ENCODE peak calls at places on chromosomes 13 and 19, in six cellular contexts. S, M, Y, V, J and C are unnamed samples.
A peak's percentile ranks its signal among the peaks of the same experiment; 100 is the strongest.

GRCh38 chr19:53196777-53197396 is 3.7 kb upstream of the ZNF665 start:
- DNase-seq in S (peak; percentile 99), M (peak; percentile 99), Y (peak; percentile 98), V (peak; percentile 98), J (peak; percentile 84), C (no peak)

GRCh38 chr13:99605417-99606321 is 104.4 kb downstream of the TM9SF2 start:
- DNase-seq in S (peak; percentile 82), M (no peak), Y (peak; percentile 74), V (peak; percentile 70), J (no peak), C (peak; percentile 58)

GRCh38 chr13:62611343-62611742 is 1195.7 kb upstream of the PCDH20 start:
- DNase-seq in S (no peak), M (no peak), Y (no peak), V (no peak), J (no peak), C (no peak)

GRCh38 chr13:21322988-21323387 is 136.1 kb downstream of the ZDHHC20 start:
- DNase-seq in S (no peak), M (no peak), Y (no peak), V (no peak), J (no peak), C (no peak)

GRCh38 chr19:4910594-4911273 is 1.4 kb downstream of the UHRF1 start:
- DNase-seq in S (no peak), M (no peak), Y (no peak), V (peak; percentile 27), J (peak; percentile 57), C (peak; percentile 66)

GRCh38 chr19:33736158-33736557 is 60.5 kb upstream of the KCTD15 start:
- DNase-seq in S (no peak), M (no peak), Y (no peak), V (no peak), J (no peak), C (no peak)

GRCh38 chr19:45908956-45909355 is 5.6 kb downstream of the NANOS2 start:
- DNase-seq in S (no peak), M (no peak), Y (no peak), V (no peak), J (no peak), C (no peak)

GRCh38 chr13:107721436-107721835 is 493.9 kb downstream of the LIG4 start:
- DNase-seq in S (no peak), M (no peak), Y (no peak), V (no peak), J (no peak), C (no peak)

GRCh38 chr19:3162418-3163229 is 15.9 kb upstream of the S1PR4 start:
- DNase-seq in S (no peak), M (no peak), Y (no peak), V (no peak), J (no peak), C (peak; percentile 44)

GRCh38 chr13:100443998-100444328 is 144.6 kb downstream of the GGACT start:
- DNase-seq in S (no peak), M (no peak), Y (no peak), V (no peak), J (no peak), C (peak; percentile 11)

GRCh38 chr13:35894636-35895035 is 236.5 kb downstream of the DCLK1 start:
- DNase-seq in S (no peak), M (no peak), Y (no peak), V (no peak), J (peak; percentile 22), C (no peak)

GRCh38 chr19:54364775-54365257 is at the start of gene LAIR1:
- DNase-seq in S (no peak), M (no peak), Y (peak; percentile 61), V (peak; percentile 49), J (no peak), C (peak; percentile 33)

GRCh38 chr19:524062-524674 is 7.4 kb upstream of the CDC34 start:
- DNase-seq in S (no peak), M (no peak), Y (peak; percentile 63), V (no peak), J (no peak), C (no peak)

GRCh38 chr13:47233734-47234133 is 336.9 kb upstream of the HTR2A start:
- DNase-seq in S (no peak), M (no peak), Y (no peak), V (no peak), J (peak; percentile 38), C (no peak)

GRCh38 chr19:52635786-52636570 is 2.2 kb downstream of the ZNF83 start:
- DNase-seq in S (no peak), M (no peak), Y (no peak), V (no peak), J (no peak), C (no peak)

GRCh38 chr19:1161716-1162115 is 12.4 kb downstream of the SBNO2 start:
- DNase-seq in S (no peak), M (no peak), Y (peak; percentile 91), V (peak; percentile 60), J (peak; percentile 26), C (peak; percentile 95)

GRCh38 chr13:33642374-33643065 is 175.4 kb upstream of the RFC3 start:
- DNase-seq in S (peak; percentile 42), M (no peak), Y (peak; percentile 75), V (no peak), J (peak; percentile 89), C (peak; percentile 85)

GRCh38 chr19:55146078-55146647 is 2.8 kb downstream of the TNNT1 start:
- DNase-seq in S (no peak), M (no peak), Y (no peak), V (peak; percentile 67), J (no peak), C (peak; percentile 51)

GRCh38 chr13:20195846-20196245 is 3.1 kb upstream of the GJB2 start:
- DNase-seq in S (no peak), M (no peak), Y (no peak), V (no peak), J (no peak), C (peak; percentile 37)

GRCh38 chr13:113145496-113145895 is 13.0 kb upstream of the PROZ start:
- DNase-seq in S (no peak), M (no peak), Y (no peak), V (no peak), J (no peak), C (no peak)

GRCh38 chr13:38308736-38309135 is 40.9 kb upstream of the UFM1 start:
- DNase-seq in S (no peak), M (no peak), Y (no peak), V (no peak), J (peak; percentile 26), C (peak; percentile 83)

GRCh38 chr13:33537691-33538090 is 252.1 kb upstream of the STARD13 start:
- DNase-seq in S (no peak), M (no peak), Y (no peak), V (no peak), J (no peak), C (no peak)

GRCh38 chr13:58907347-58907746 is 1256.4 kb downstream of the DIAPH3 start:
- DNase-seq in S (no peak), M (no peak), Y (no peak), V (no peak), J (no peak), C (no peak)
- TF ChIP-seq CTCF in S (no peak), M (no peak), Y (no peak), V (no peak), J (no peak), C (no peak)

GRCh38 chr13:39810091-39810877 is 154.8 kb downstream of the COG6 start:
- DNase-seq in S (no peak), M (no peak), Y (no peak), V (no peak), J (peak; percentile 1), C (peak; percentile 29)

GRCh38 chr13:39811051-39811450 is 155.6 kb downstream of the COG6 start:
- DNase-seq in S (no peak), M (no peak), Y (no peak), V (no peak), J (no peak), C (no peak)

GRCh38 chr13:39809466-39809865 is 154.0 kb downstream of the COG6 start:
- DNase-seq in S (no peak), M (no peak), Y (no peak), V (no peak), J (no peak), C (no peak)

GRCh38 chr13:39815345-39816111 is 160.1 kb downstream of the COG6 start:
- DNase-seq in S (no peak), M (no peak), Y (no peak), V (no peak), J (peak; percentile 48), C (peak; percentile 22)

GRCh38 chr13:39811696-39812095 is 156.2 kb downstream of the COG6 start:
- DNase-seq in S (no peak), M (no peak), Y (no peak), V (no peak), J (no peak), C (no peak)
- TF ChIP-seq CTCF in S (no peak), M (no peak), Y (no peak), V (no peak), J (no peak), C (no peak)

DNA sequence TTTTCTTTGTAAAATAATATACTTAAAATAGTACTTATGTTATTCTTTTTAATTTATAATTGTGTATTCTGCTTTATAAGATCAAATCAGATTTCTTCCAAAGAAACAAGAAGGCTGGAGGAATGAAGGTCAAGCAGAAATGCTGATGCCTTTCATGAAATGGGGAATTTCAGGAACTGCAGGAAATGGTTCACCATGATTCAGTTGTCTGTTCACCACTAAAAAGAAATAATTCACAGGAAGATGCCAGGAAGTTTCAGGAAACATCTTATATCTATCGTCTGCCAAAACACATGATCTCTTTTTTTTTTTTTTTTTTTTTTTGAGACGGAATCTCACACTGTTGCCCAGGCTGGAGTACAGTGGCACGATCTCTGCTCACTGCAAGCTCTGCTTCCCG is 15.7 kb upstream of the SCEL start:
- DNase-seq in S (no peak), M (no peak), Y (no peak), V (no peak), J (peak; percentile 28), C (no peak)
- TF ChIP-seq CTCF in S (no peak), M (no peak), Y (no peak), V (no peak), J (no peak), C (no peak)

GRCh38 chr19:19139876-19140229 is 1.6 kb upstream of the TMEM161A start:
- DNase-seq in S (no peak), M (no peak), Y (no peak), V (no peak), J (no peak), C (no peak)
- TF ChIP-seq CTCF in S (no peak), M (no peak), Y (no peak), V (peak; percentile 47), J (no peak), C (peak; percentile 2)

GRCh38 chr19:40762754-40763153 is 11.8 kb downstream of the SNRPA start:
- DNase-seq in S (no peak), M (no peak), Y (no peak), V (no peak), J (no peak), C (no peak)
- TF ChIP-seq CTCF in S (no peak), M (no peak), Y (no peak), V (no peak), J (no peak), C (no peak)